ENCODE peak calls at places on chromosomes 1 and 21, in four cellular contexts. Q, N, P and F are unnamed samples.

GRCh38 chr1:54259546-54259945 is 59.6 kb downstream of the MRPL37 start:
- DNase-seq in N (no peak), Q (no peak), P (no peak), F (no peak)

GRCh38 chr1:4276238-4276637 is 376.2 kb upstream of the C1orf174 start:
- DNase-seq in Q (no peak), P (no peak), N (no peak), F (no peak)

GRCh38 chr1:180586671-180587155 is 27.9 kb downstream of the OVAAL start:
- DNase-seq in N (peak; percentile 69), P (no peak), Q (peak; percentile 78), F (peak; percentile 90)

GRCh38 chr1:232306269-232306911 is 323.5 kb downstream of the SIPA1L2 start:
- DNase-seq in Q (peak; percentile 76), N (peak; percentile 60), P (no peak), F (peak; percentile 25)

GRCh38 chr1:230550428-230550827 is 91.9 kb upstream of the COG2 start:
- DNase-seq in Q (no peak), N (no peak), P (no peak), F (no peak)

GRCh38 chr21:18170221-18170620 is 74.4 kb upstream of the CHODL start:
- DNase-seq in P (no peak), Q (no peak), N (no peak), F (no peak)

GRCh38 chr1:168273575-168273974 is 7.1 kb upstream of the TBX19 start:
- DNase-seq in Q (no peak), P (no peak), N (no peak), F (no peak)

GRCh38 chr1:174872615-174873058 is 127.1 kb upstream of the CACYBP start:
- DNase-seq in N (no peak), Q (no peak), P (no peak), F (no peak)

GRCh38 chr1:5877683-5878530 is 114.3 kb downstream of the NPHP4 start:
- DNase-seq in N (no peak), P (no peak), Q (no peak), F (no peak)

GRCh38 chr21:15141236-15141970 is 76.6 kb upstream of the NRIP1 start:
- DNase-seq in N (no peak), P (peak; percentile 75), Q (peak; percentile 88), F (peak; percentile 86)

GRCh38 chr1:20751462-20751990 is 19.0 kb upstream of the SH2D5 start:
- DNase-seq in Q (no peak), P (no peak), N (no peak), F (no peak)

GRCh38 chr1:84450916-84451315 is 28.1 kb upstream of the RPF1 start:
- DNase-seq in Q (no peak), N (no peak), P (no peak), F (no peak)

GRCh38 chr1:75469586-75470173 is 141.2 kb downstream of the SLC44A5 start:
- DNase-seq in N (no peak), Q (no peak), P (no peak), F (no peak)

GRCh38 chr1:155062151-155062686 is 1.3 kb upstream of the EFNA4 start:
- DNase-seq in P (no peak), Q (no peak), N (no peak), F (no peak)

GRCh38 chr1:184210048-184210447 is 158.5 kb downstream of the TSEN15 start:
- DNase-seq in Q (no peak), N (no peak), P (no peak), F (peak; percentile 22)

GRCh38 chr1:209414803-209415329 is 168.6 kb upstream of the CAMK1G start:
- DNase-seq in P (no peak), Q (no peak), N (no peak), F (no peak)

GRCh38 chr1:94532077-94532476 is 9.5 kb downstream of the F3 start:
- DNase-seq in Q (no peak), N (no peak), P (no peak), F (no peak)

GRCh38 chr1:174262747-174263241 is 103.5 kb downstream of the RABGAP1L start:
- DNase-seq in Q (no peak), N (peak; percentile 7), P (no peak), F (no peak)

GRCh38 chr1:100219879-100220278 is 29.8 kb downstream of the DBT start:
- DNase-seq in Q (no peak), N (no peak), P (no peak), F (no peak)

GRCh38 chr1:234611799-234612351 is 1.9 kb upstream of the IRF2BP2 start:
- DNase-seq in Q (peak; percentile 59), N (no peak), P (peak; percentile 72), F (peak; percentile 62)

GRCh38 chr1:91282695-91283420 is 121.8 kb downstream of the HFM1 start:
- DNase-seq in Q (peak; percentile 57), P (no peak), N (peak; percentile 54), F (peak; percentile 69)

GRCh38 chr1:7435276-7436055 is 335.6 kb upstream of the VAMP3 start:
- DNase-seq in P (no peak), N (no peak), Q (no peak), F (no peak)

DNA sequence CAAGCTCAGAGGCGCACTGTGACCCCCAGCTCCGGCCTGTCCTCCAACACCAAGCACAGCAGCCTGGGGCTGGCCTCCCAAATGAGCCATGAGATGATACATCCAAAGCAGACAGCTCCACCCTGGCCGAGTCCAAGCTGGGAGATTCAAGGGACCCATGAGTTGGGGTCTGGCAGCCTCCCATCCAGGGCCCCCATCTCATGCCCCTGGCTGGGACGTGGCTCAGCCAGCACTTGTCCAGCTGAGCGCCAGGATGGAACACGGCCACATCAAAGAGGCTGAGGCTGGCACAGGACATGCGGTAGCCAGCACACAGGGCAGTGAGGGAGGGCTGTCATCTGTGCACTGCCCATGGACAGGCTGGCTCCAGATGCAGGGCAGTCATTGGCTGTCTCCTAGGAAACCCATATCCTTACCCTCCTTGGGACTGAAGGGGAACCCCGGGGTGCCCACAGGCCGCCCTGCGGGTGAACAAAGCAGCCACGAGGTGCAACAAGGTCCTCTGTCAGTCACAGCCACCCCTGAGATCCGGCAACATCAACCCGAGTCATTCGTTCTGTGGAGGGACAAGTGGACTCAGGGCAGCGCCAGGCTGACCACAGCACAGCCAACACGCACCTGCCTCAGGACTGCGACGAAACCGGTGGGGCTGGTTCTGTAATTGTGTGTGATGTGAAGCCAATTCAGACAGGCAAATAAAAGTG is 29.1 kb downstream of the SLC19A1 start:
- DNase-seq in Q (peak; percentile 91), P (peak; percentile 37), N (peak; percentile 85), F (peak; percentile 82)
- TF ChIP-seq POLR2A in Q (no peak), P (no peak), N (no peak), F (no peak)

GRCh38 chr21:28334407-28334806 is 658.3 kb downstream of the LTN1 start:
- DNase-seq in Q (no peak), P (no peak), N (no peak), F (no peak)
- H3K27ac ChIP-seq in Q (no peak overlapping the region), P (no peak overlapping the region), N (no peak overlapping the region), F (no peak overlapping the region)

GRCh38 chr1:67723126-67723525 is 38.1 kb downstream of the GADD45A start:
- DNase-seq in N (no peak), Q (no peak), P (no peak), F (no peak)
- H3K4me1 ChIP-seq in N (no peaks in the 10 kb centered on the region), Q (peaks cover 54% of the 10 kb centered on the region), P (peaks cover 15% of the 10 kb centered on the region), F (peaks cover 18% of the 10 kb centered on the region)

DNA sequence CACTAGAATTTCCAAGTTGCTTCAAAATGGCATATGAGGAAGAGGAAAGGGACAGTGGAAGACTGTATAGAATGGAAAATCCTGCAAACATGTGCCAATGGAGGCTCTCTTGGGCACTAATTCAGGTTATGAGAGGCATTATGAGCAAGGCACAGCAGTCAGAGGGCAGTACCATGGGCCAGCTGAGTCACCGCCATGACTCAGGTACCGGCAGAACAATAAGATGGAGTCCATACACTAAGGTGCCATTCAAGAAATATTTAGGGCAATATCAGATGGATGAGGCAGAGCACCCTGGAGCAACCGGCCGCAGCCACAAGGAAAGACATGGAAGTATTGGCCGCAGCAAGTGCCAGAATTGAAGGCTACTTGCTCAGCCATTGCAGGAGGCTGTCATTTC is 25.6 kb upstream of the VAV3 start:
- DNase-seq in P (no peak), N (no peak), Q (no peak), F (no peak)
- TF ChIP-seq POLR2A in P (no peak), N (no peak), Q (no peak), F (no peak)

DNA sequence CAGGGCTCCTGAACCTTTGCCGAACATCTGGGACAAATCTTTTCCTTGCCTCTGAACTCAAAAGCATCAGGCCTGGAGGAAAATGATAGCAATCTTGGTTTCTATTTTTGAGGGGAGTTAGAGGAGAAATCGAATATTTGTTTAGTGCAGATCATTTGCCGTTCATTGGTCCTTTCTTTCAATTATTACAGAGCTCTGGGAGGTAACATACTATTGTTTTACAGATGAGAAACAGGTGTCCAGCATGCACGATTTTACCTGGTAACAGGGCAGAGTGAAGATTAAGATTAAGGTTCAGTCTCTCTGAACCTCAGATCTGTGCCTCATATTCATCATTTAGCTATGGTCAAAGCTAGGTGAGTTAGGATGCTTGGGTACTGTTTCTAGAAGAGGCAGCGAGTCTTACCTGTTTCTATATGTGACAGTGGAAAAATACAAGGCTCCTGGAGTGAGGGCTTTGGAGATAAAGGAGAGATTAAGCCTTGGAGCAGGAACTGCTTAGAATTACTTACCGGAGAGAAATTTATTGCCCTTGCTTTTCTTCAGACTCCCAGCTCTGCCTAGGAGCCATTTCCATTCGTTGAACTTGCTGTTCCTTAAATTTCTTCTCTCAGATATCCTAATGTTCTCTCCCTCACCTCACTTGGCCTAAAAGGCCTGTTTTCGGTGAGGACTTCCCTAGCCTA is 1.4 kb downstream of the PRCC start:
- DNase-seq in N (no peak), Q (no peak), P (no peak), F (no peak)
- H3K27ac ChIP-seq in N (peak overlapping the region; percentile 80), Q (no peak overlapping the region), P (peak overlapping the region; percentile 85), F (no peak overlapping the region)

GRCh38 chr1:27366113-27366410 is 699 bp downstream of the MAP3K6 start:
- DNase-seq in P (peak; percentile 92), N (peak; percentile 81), Q (peak; percentile 82), F (peak; percentile 77)
- H3K4me1 ChIP-seq in P (peaks cover 22% of the 10 kb centered on the region), N (peaks cover 15% of the 10 kb centered on the region), Q (peaks cover 31% of the 10 kb centered on the region), F (peaks cover 24% of the 10 kb centered on the region)